ENCODE peak calls at places on chromosomes 6 and 20, in four cellular contexts. T is activated B cell treated with CpG ODN at 0.5 μM for 24 hours; S is ovary; A is CD8-positive, alpha-beta T cell. H is an unnamed sample.

GRCh38 chr6:170369439-170369838 is 62.9 kb downstream of the FAM120B start:
- DNase-seq in T (no peak), S (no peak), A (no peak), H (no peak)

GRCh38 chr6:37990762-37991525 is 171.4 kb downstream of the ZFAND3 start:
- DNase-seq in A (no peak), S (peak), T (no peak), H (no peak)

GRCh38 chr6:93416575-93417420 is 2.6 kb downstream of the EPHA7 start:
- DNase-seq in T (no peak), A (no peak), S (peak), H (peak)

GRCh38 chr20:1013566-1014340 is 11.6 kb upstream of the RSPO4 start:
- DNase-seq in T (no peak), S (no peak), A (no peak), H (no peak)

GRCh38 chr20:34570859-34571306 is 12.4 kb downstream of the MAP1LC3A start:
- DNase-seq in S (no peak), A (no peak), T (no peak), H (no peak)

GRCh38 chr6:45633272-45633908 is 255.7 kb upstream of the SUPT3H start:
- DNase-seq in A (no peak), T (no peak), S (no peak), H (no peak)

GRCh38 chr6:97026298-97026697 is 101.8 kb downstream of the KLHL32 start:
- DNase-seq in A (no peak), T (no peak), S (no peak), H (no peak)

GRCh38 chr6:5315883-5316282 is 54.6 kb downstream of the FARS2 start:
- DNase-seq in S (no peak), A (no peak), T (no peak), H (no peak)

GRCh38 chr6:1662532-1662931 is 52.8 kb downstream of the FOXC1 start:
- DNase-seq in A (no peak), T (no peak), S (no peak), H (no peak)

GRCh38 chr6:53611342-53611741 is 54.2 kb downstream of the KLHL31 start:
- DNase-seq in A (no peak), S (no peak), T (no peak), H (no peak)

DNA sequence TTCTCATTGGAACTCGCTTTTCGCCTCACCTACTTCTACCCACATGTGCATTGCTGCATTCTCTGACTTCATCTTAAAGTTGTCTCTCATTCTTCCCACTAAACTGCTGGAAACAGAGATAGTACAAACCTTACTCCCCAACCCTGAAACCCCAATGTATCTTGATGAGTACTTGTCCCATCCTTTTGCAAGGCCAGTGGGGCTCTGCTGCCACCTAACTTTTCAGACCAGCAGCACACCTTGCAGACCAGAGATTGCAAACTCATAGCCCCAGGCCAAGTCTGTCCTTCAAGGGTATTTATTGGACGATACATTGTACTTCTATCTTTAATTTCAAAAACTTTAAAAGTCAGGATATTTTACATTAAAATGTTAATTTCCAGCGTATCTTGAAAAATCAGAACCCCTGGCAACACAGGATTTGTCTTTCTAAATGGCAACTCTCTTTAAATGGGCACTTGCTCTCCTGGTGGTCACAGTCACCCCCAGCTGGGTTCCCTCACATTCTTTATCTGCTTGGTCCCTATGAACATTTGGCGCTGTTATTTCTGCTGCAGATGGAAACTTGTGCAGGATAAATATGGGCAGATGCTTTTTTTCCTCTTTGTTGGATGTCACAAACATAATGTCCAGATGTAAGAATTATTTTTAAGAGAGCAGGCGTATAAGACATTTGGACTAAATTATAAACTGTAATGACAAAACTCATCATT is 83.9 kb downstream of the SOD2 start:
- DNase-seq in S (no peak), T (no peak), A (no peak), H (no peak)
- TF ChIP-seq CTCF in S (no peak), T (no peak), A (no peak), H (peak)

GRCh38 chr20:58245181-58245891 is 16.9 kb upstream of the ANKRD60 start:
- DNase-seq in A (no peak), T (no peak), S (no peak), H (no peak)

GRCh38 chr20:58243653-58244410 is 15.4 kb upstream of the ANKRD60 start:
- DNase-seq in A (no peak), S (no peak), T (no peak), H (no peak)

GRCh38 chr20:58244517-58245030 is 16.1 kb upstream of the ANKRD60 start:
- DNase-seq in S (no peak), T (no peak), A (no peak), H (no peak)

GRCh38 chr20:58245931-58246330 is 17.5 kb upstream of the ANKRD60 start:
- DNase-seq in A (no peak), T (no peak), S (no peak), H (no peak)

DNA sequence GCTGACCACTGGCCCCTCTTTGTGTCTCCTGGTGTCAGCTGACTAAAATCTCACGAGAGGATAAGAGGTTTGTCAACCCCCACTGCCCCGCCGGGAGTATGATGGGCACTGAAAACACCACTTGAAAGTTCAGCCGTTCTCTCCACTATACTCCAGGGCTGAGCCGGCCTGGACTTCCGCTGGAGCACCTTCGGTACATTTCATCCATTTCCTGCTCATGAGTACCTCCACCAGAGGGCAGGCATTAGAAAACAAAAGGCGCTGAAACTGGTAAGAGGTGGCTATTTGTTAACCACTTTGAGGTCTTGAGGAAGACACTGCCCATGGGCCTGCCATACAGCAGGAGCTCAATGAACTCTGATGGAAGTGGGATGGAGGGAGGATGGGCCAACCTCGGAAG is 17.9 kb upstream of the ANKRD60 start:
- DNase-seq in T (no peak), A (no peak), S (no peak), H (no peak)
- TF ChIP-seq CTCF in T (no peak), A (no peak), S (no peak), H (peak)

GRCh38 chr6:16719488-16719887 is 41.8 kb downstream of the ATXN1 start:
- DNase-seq in T (no peak), A (no peak), S (no peak), H (no peak)
- TF ChIP-seq CTCF in T (no peak), A (no peak), S (no peak), H (no peak)

DNA sequence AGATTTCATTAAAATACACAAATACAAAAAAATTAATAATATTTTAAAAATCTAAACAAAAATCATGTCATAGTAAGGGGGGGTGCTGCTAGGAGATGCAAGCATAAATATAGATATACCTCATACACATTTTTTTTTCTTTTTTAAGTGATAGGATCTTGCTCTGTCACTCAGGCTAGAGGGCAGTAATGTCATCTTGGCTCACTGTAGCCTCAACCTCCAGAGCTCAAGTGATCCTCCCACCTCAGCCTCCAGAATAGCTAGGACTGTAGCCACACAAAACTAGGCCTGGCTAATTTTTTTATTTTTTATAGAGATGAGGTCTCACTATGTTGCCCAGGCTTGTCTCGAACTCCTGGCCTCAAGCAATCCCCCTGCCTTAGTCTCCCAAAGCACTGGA is 90.8 kb downstream of the HACE1 start:
- DNase-seq in T (no peak), S (no peak), A (no peak), H (no peak)
- TF ChIP-seq CTCF in T (no peak), S (no peak), A (no peak), H (no peak)

GRCh38 chr20:63579017-63579705 is 5.1 kb upstream of the HELZ2 start:
- DNase-seq in A (no peak), T (no peak), S (no peak), H (no peak)
- TF ChIP-seq CTCF in A (no peak), T (no peak), S (no peak), H (no peak)

GRCh38 chr20:21767739-21768223 is 62.3 kb downstream of the PAX1 start:
- DNase-seq in A (no peak), S (no peak), T (no peak), H (peak)
- TF ChIP-seq CTCF in A (no peak), S (no peak), T (no peak), H (peak)

DNA sequence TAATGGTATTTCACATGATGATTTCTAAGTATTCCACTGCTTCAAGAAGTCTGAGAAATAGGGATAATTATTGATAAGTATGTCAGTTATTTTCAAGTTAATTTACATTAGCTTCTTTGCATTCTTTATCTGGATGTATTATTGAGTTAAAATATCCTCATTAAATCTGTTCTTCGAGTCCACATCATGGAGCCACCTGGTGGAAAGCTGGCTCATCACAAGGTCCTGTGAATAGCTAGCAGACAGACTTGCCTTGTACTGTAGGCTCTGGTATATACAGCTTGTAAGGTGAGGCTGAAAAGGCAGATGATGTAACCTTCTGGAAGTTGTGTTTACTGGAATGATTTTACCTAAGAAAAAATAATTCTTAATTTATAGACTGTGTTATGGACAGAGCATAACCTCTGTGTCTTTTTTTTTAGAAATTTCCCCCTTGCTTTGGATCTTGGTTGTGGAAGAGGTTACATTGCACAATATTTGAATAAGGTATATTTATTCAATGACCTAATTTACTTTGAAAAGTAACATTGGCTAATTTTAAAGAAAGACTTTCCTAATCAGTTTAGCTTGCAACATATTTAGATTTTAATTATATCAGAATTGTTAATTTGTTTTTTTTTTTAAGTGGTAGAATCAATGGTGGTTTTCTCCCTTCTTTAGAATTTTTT is 3.5 kb downstream of the NDUFAF5 start:
- DNase-seq in A (peak), S (peak), T (no peak), H (no peak)
- TF ChIP-seq CTCF in A (peak), S (no peak), T (peak), H (peak)